ENCODE peak calls at places on chromosomes 6 and 20, in eight cellular contexts. V is effector memory CD8-positive, alpha-beta T cell; W is mucosa of gallbladder; G is left cardiac atrium; X is HL-60; O is KG1; Z is head of caudate nucleus; J is Kasumi-1. T is an unnamed sample.

GRCh38 chr6:150196942-150197745 is 54.3 kb downstream of the PPP1R14C start:
- DNase-seq in G (no peak), W (no peak), J (no peak), O (no peak), X (no peak), V (no peak), Z (no peak), T (no peak)

GRCh38 chr6:86331265-86331840 is 606.0 kb upstream of the HTR1E start:
- DNase-seq in V (no peak), J (no peak), Z (no peak), W (no peak), X (no peak), G (no peak), O (no peak), T (no peak)

GRCh38 chr6:39225946-39226437 is 3.3 kb downstream of the KCNK5 start:
- DNase-seq in G (no peak), J (peak), X (peak), O (peak), V (no peak), Z (no peak), W (no peak), T (no peak)

GRCh38 chr20:52943185-52943841 is 28.8 kb upstream of the TSHZ2 start:
- DNase-seq in X (peak), O (no peak), G (no peak), Z (no peak), W (no peak), V (no peak), J (no peak), T (peak)

GRCh38 chr6:47126647-47127339 is 84.7 kb upstream of the ADGRF1 start:
- DNase-seq in Z (no peak), W (peak), O (no peak), V (no peak), J (no peak), G (no peak), X (no peak), T (no peak)

GRCh38 chr20:10586296-10586695 is 87.5 kb downstream of the JAG1 start:
- DNase-seq in W (no peak), X (no peak), G (no peak), J (no peak), O (no peak), V (no peak), Z (no peak), T (no peak)

GRCh38 chr6:41657131-41658094 is 19.1 kb downstream of the MDFI start:
- DNase-seq in X (no peak), O (no peak), J (no peak), G (peak), V (no peak), Z (no peak), W (no peak), T (no peak)

GRCh38 chr20:48394415-48395081 is 433.3 kb downstream of the PREX1 start:
- DNase-seq in J (no peak), V (no peak), Z (no peak), O (no peak), W (no peak), G (no peak), X (no peak), T (no peak)

GRCh38 chr6:30238178-30238795 is 25.1 kb upstream of the TRIM26 start:
- DNase-seq in Z (no peak), X (peak), O (no peak), G (no peak), W (no peak), V (no peak), J (peak), T (peak)

GRCh38 chr6:82006027-82006738 is 241.4 kb downstream of the IBTK start:
- DNase-seq in O (no peak), J (peak), X (peak), V (no peak), Z (no peak), W (no peak), G (no peak), T (no peak)

GRCh38 chr6:127582777-127583462 is 5.9 kb downstream of the C6orf58 start:
- DNase-seq in X (no peak), Z (no peak), J (no peak), V (no peak), O (no peak), G (no peak), W (no peak), T (no peak)

GRCh38 chr6:55963301-55963700 is 87.9 kb upstream of the BMP5 start:
- DNase-seq in X (no peak), W (no peak), V (no peak), O (no peak), J (peak), G (no peak), Z (no peak), T (no peak)

GRCh38 chr20:58192567-58192966 is 35.9 kb downstream of the ANKRD60 start:
- DNase-seq in W (no peak), G (no peak), J (no peak), Z (no peak), O (no peak), V (peak), X (no peak), T (no peak)

GRCh38 chr6:38319259-38320255 is 320.2 kb downstream of the BTBD9 start:
- DNase-seq in O (no peak), W (no peak), G (no peak), V (no peak), Z (no peak), X (no peak), J (no peak), T (peak)

GRCh38 chr20:35601021-35601973 is 14.3 kb upstream of the SPAG4 start:
- DNase-seq in X (peak), W (peak), G (peak), J (peak), V (peak), O (peak), Z (peak), T (peak)